ENCODE peak calls at places on chromosomes 6 and 20, in five cellular contexts. P is HCT116, B is transverse colon, R is Panc1, C is breast epithelium. E is an unnamed sample.

GRCh38 chr20:5136096-5136495 is 9.3 kb downstream of the CDS2 start:
- DNase-seq in P (no peak), R (no peak), B (no peak), C (no peak), E (no peak)

GRCh38 chr20:36929290-36929689 is 22.2 kb downstream of the SAMHD1 start:
- DNase-seq in B (no peak), R (no peak), P (no peak), C (no peak), E (peak)

GRCh38 chr6:170186006-170186908 is 104.6 kb downstream of the DLL1 start:
- DNase-seq in C (no peak), B (no peak), R (no peak), P (no peak), E (peak)

GRCh38 chr6:158849899-158850806 is 31.0 kb upstream of the EZR start:
- DNase-seq in B (peak), P (peak), R (peak), C (peak), E (no peak)

GRCh38 chr6:38346291-38347079 is 293.2 kb downstream of the BTBD9 start:
- DNase-seq in R (no peak), P (no peak), B (no peak), C (no peak), E (no peak)

GRCh38 chr6:126526547-126526946 is 186.6 kb downstream of the CENPW start:
- DNase-seq in R (no peak), C (no peak), P (no peak), B (no peak), E (no peak)

GRCh38 chr20:12673352-12673751 is 335.4 kb upstream of the SPTLC3 start:
- DNase-seq in R (no peak), P (no peak), B (no peak), C (no peak), E (no peak)

GRCh38 chr20:41119593-41120561 is 17.5 kb upstream of the PLCG1 start:
- DNase-seq in R (no peak), C (no peak), P (no peak), B (no peak), E (no peak)

GRCh38 chr20:62122659-62123449 is 579 bp downstream of the LSM14B start:
- DNase-seq in R (no peak), P (no peak), B (peak), C (no peak), E (no peak)

GRCh38 chr20:32343438-32343837 is 14.7 kb upstream of the ASXL1 start:
- DNase-seq in B (no peak), C (no peak), P (no peak), R (no peak), E (no peak)

GRCh38 chr6:35343092-35343834 is 905 bp downstream of the PPARD start:
- DNase-seq in C (no peak), R (no peak), B (peak), P (no peak), E (no peak)

GRCh38 chr20:31704225-31705119 is 18.2 kb downstream of the BCL2L1 start:
- DNase-seq in P (peak), C (peak), R (peak), B (peak), E (no peak)

GRCh38 chr6:110561708-110562107 is 85.3 kb upstream of the SLC22A16 start:
- DNase-seq in P (no peak), B (no peak), C (no peak), R (no peak), E (no peak)
- H3K27ac ChIP-seq in P (no peak), B (no peak), C (no peak), R (no peak), E (no peak)

GRCh38 chr6:37069639-37070038 is 64.2 kb downstream of the FGD2 start:
- DNase-seq in B (no peak), P (no peak), R (no peak), C (no peak), E (no peak)

GRCh38 chr6:37077459-37078296 is 72.2 kb downstream of the FGD2 start:
- DNase-seq in B (peak), P (no peak), C (peak), R (no peak), E (peak)

GRCh38 chr6:37068523-37069270 is 63.2 kb downstream of the FGD2 start:
- DNase-seq in B (no peak), P (no peak), C (no peak), R (no peak), E (no peak)

GRCh38 chr6:37074053-37074827 is 68.8 kb downstream of the FGD2 start:
- DNase-seq in P (no peak), C (no peak), B (no peak), R (no peak), E (no peak)

GRCh38 chr6:37072526-37072925 is 67.1 kb downstream of the FGD2 start:
- DNase-seq in R (no peak), B (no peak), P (no peak), C (no peak), E (no peak)
- TF ChIP-seq POLR2AphosphoS5 in R (no peak), B (no peak), P (no peak), C (no peak), E (no peak)

DNA sequence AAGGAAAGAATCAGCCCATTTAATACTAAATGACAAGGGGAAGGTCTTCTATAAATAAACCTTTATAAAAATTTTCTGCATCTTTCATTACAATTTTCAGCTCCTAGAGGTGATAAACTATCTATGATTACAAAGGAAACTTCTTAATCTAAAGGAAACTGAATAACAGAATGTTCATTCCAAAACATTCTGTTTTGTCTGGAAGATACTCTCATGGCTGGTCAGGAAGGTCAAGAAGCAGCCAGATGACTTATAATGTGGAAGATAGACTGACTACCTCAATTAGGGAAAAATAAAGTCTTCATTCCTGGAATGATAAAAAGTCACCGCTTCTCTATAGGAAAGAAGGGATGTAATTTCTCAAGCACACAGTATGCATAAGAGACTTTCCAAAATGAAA is 131.3 kb downstream of the GMDS start:
- DNase-seq in C (no peak), P (no peak), B (no peak), R (no peak), E (no peak)
- H3K27ac ChIP-seq in C (no peak), P (no peak), B (no peak), R (no peak), E (no peak)

GRCh38 chr6:151300267-151300930 is 60.6 kb downstream of the AKAP12 start:
- DNase-seq in R (no peak), C (no peak), B (no peak), P (no peak), E (no peak)

GRCh38 chr6:151294561-151295101 is 54.9 kb downstream of the AKAP12 start:
- DNase-seq in B (no peak), R (no peak), P (no peak), C (no peak), E (no peak)

GRCh38 chr6:151301547-151301946 is 61.8 kb downstream of the AKAP12 start:
- DNase-seq in C (no peak), B (no peak), P (no peak), R (no peak), E (no peak)

GRCh38 chr6:151303231-151303630 is 63.5 kb downstream of the AKAP12 start:
- DNase-seq in P (no peak), R (no peak), C (no peak), B (no peak), E (no peak)

DNA sequence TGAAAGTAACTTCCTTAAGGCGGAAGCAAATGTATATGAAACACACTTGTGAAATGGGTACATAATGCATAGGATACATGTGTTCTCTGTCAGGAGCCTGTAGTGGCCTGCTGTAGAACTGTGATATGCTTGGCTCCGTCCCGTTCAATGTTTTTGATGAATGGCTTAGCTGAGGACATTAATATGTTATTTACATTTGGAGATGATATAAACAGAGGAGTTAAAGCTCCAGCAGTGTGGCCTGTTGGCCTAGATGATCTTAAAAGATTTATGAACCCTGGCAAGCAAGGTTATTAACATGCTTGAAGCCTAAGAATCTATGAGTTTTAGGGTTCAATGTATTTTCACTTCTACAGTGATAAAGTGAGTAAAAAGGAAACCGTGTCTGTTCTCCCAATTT is 59.2 kb downstream of the AKAP12 start:
- DNase-seq in C (no peak), P (no peak), B (no peak), R (no peak), E (no peak)
- TF ChIP-seq POLR2AphosphoS5 in C (no peak), P (no peak), B (no peak), R (no peak), E (no peak)

DNA sequence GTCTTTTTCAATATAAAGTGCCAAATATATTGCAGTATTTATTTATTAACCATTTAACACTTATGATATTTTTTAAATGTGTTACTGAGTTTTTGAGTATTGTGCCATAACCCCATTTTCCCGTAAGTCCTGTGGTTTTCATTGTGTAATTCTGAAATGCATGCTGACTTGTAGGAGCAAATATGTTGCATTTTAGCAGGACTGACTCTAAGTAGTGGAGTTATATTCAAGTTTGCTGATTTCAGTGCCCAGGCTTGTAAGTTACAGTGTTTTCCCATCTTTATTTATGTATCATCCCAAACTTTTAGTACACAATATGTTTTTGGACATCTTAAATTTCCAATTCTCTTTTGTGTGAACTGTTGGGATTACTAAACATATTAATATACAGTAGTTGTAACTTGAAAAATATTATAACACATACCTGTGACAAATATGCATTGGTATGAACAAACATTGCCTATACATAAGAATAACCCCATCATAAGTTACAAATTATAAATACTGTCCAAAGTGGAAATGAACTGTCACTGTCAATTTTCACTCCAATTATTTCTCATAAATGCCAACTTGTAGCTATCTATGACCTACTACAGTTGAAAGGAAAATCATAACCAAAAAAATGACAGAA is 179.3 kb upstream of the RUNX2 start:
- DNase-seq in P (no peak), R (no peak), C (no peak), B (no peak), E (no peak)
- H3K27ac ChIP-seq in P (no peak), R (no peak), C (no peak), B (no peak), E (no peak)

DNA sequence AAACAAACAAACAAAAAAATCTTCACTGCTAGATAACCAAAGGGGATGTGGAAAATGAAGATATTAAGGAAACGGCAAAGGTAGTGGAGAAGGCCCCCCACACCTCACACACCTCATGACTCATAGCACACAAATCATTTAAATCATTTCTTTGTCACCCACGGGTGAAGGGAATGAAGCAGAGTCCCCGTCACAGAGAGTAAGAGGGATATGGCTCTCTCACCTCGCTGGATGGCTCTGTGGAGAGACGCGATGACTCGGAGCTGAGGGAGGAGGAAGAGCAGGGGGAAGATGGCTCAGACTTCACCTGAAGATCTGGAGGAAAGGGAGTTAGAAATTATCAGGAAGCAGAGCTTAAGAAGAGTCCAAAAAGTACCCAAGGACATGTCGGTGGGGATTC is 1.2 kb downstream of the ATF6B start:
- DNase-seq in C (no peak), R (no peak), B (no peak), P (no peak), E (no peak)
- TF ChIP-seq POLR2AphosphoS5 in C (no peak), R (no peak), B (no peak), P (no peak), E (no peak)

DNA sequence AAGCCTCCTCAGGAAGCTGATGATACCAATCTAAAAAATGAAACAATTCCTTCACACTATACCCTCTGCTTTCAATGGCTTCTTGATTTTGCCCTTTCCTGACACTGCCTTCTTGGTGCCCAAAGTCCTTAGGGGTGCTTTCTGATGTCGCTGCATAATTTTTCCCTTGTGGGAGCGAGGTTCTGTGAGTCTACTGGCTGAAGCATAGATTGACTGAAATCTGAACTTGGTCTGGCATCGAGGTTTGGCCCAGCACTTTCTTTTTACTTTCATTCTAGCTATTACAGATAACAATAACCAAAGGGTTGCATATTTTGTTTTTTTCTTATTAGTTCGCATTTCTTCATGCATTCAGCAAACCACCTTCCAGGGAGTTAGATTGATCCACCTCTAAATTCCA is 65.8 kb downstream of the E2F3 start:
- DNase-seq in B (no peak), P (no peak), R (no peak), C (no peak), E (no peak)
- H3K27ac ChIP-seq in B (no peak), P (no peak), R (no peak), C (no peak), E (no peak)

GRCh38 chr20:44014807-44015732 is 100.4 kb downstream of the TOX2 start:
- DNase-seq in R (no peak), P (no peak), B (no peak), C (no peak), E (peak)
- TF ChIP-seq POLR2AphosphoS5 in R (no peak), P (no peak), B (no peak), C (no peak), E (no peak)

E was measured in suprapubic skin.